ENCODE peak calls at places on chromosomes 7 and 10, in ten cellular contexts. Y is LoVo, E is AG04450, I is heart right ventricle, P is spleen, H is HFFc6, S is tibial nerve, D is GDM1, K is nucleus accumbens, X is caudate nucleus. W is an unnamed sample.

GRCh38 chr10:34539533-34540315 is 275.4 kb downstream of the PARD3 start:
- DNase-seq in Y (no peak), E (no peak), I (no peak), P (no peak), H (no peak), S (no peak), D (no peak), K (no peak), X (no peak), W (no peak)

GRCh38 chr10:92432596-92432995 is 141.3 kb downstream of the IDE start:
- DNase-seq in Y (no peak), E (no peak), I (no peak), P (no peak), H (no peak), S (no peak), D (no peak), K (no peak), X (no peak), W (no peak)

GRCh38 chr10:10792681-10793080 is 225.0 kb upstream of the CELF2 start:
- DNase-seq in Y (peak), E (peak), I (no peak), P (no peak), H (peak), S (no peak), D (no peak), K (no peak), X (no peak), W (no peak)

GRCh38 chr10:17784701-17785100 is 24.4 kb upstream of the MRC1 start:
- DNase-seq in Y (no peak), E (no peak), I (no peak), P (no peak), H (peak), S (no peak), D (no peak), K (no peak), X (no peak), W (no peak)

GRCh38 chr7:45157653-45158401 is at the start of gene RAMP3:
- DNase-seq in Y (no peak), E (no peak), I (peak), P (peak), H (no peak), S (no peak), D (no peak), K (no peak), X (no peak), W (no peak)

GRCh38 chr10:113576853-113577252 is 24.0 kb downstream of the HABP2 start:
- DNase-seq in Y (peak), E (no peak), I (no peak), P (no peak), H (peak), S (no peak), D (no peak), K (no peak), X (no peak), W (no peak)

GRCh38 chr7:44264221-44264956 is 61.0 kb downstream of the CAMK2B start:
- DNase-seq in Y (peak), E (no peak), I (no peak), P (no peak), H (no peak), S (no peak), D (no peak), K (no peak), X (peak), W (peak)

GRCh38 chr10:119025336-119025735 is 4.2 kb upstream of the NANOS1 start:
- DNase-seq in Y (peak), E (no peak), I (peak), P (no peak), H (peak), S (no peak), D (no peak), K (no peak), X (no peak), W (peak)

GRCh38 chr10:79188154-79188763 is 119.5 kb downstream of the ZMIZ1 start:
- DNase-seq in Y (no peak), E (no peak), I (no peak), P (peak), H (no peak), S (no peak), D (no peak), K (no peak), X (no peak), W (no peak)

GRCh38 chr10:126872768-126873167 is 32.5 kb upstream of the DOCK1 start:
- DNase-seq in Y (no peak), E (no peak), I (no peak), P (no peak), H (no peak), S (no peak), D (no peak), K (no peak), X (no peak), W (no peak)

W was measured in anterior cingulate cortex.